ENCODE peak calls at places on chromosomes 5 and 9, in seven cellular contexts. V is heart left ventricle, W is ovary, B is esophagus squamous epithelium, R is right lobe of liver, Q is A549, I is adrenal gland. Y is an unnamed sample.

GRCh38 chr5:79235222-79235577 is 731 bp upstream of the JMY start:
- DNase-seq in V (no peak), W (no peak), B (no peak), R (no peak), Q (no peak), I (no peak), Y (no peak)

GRCh38 chr5:848671-849111 is 2.1 kb downstream of the ZDHHC11 start:
- DNase-seq in V (no peak), W (no peak), B (no peak), R (peak; percentile 12), Q (no peak), I (no peak), Y (no peak)

GRCh38 chr5:108730617-108731340 is 16.9 kb upstream of the FER start:
- DNase-seq in V (no peak), W (no peak), B (no peak), R (no peak), Q (no peak), I (no peak), Y (no peak)

GRCh38 chr5:124079062-124079461 is 567.1 kb downstream of the CSNK1G3 start:
- DNase-seq in V (no peak), W (no peak), B (no peak), R (no peak), Q (no peak), I (no peak), Y (no peak)

GRCh38 chr5:4252322-4252721 is 656.7 kb downstream of the IRX1 start:
- DNase-seq in V (no peak), W (no peak), B (no peak), R (no peak), Q (no peak), I (no peak), Y (no peak)

GRCh38 chr9:112751059-112751795 is 667 bp downstream of the SNX30 start:
- DNase-seq in V (peak; percentile 51), W (peak; percentile 58), B (no peak), R (peak; percentile 59), Q (peak; percentile 64), I (peak; percentile 41), Y (peak; percentile 47)

GRCh38 chr5:42949348-42950090 is 90.6 kb downstream of the ANXA2R start:
- DNase-seq in V (peak; percentile 63), W (no peak), B (peak; percentile 31), R (peak; percentile 63), Q (peak; percentile 80), I (peak; percentile 65), Y (peak; percentile 41)

GRCh38 chr9:128339761-128340690 is at the start of gene SLC27A4:
- DNase-seq in V (peak; percentile 78), W (peak; percentile 64), B (no peak), R (peak; percentile 87), Q (peak; percentile 81), I (peak; percentile 72), Y (peak; percentile 80)

GRCh38 chr9:136193127-136193890 is 11.6 kb downstream of the LHX3 start:
- DNase-seq in V (no peak), W (no peak), B (no peak), R (no peak), Q (no peak), I (no peak), Y (no peak)

GRCh38 chr9:116380496-116380995 is 227.0 kb downstream of the PAPPA start:
- DNase-seq in V (no peak), W (no peak), B (no peak), R (no peak), Q (no peak), I (no peak), Y (no peak)

GRCh38 chr9:16321461-16322119 is 548.9 kb downstream of the BNC2 start:
- DNase-seq in V (peak; percentile 50), W (no peak), B (no peak), R (peak; percentile 48), Q (no peak), I (peak; percentile 93), Y (no peak)

GRCh38 chr5:17805426-17805825 is 171.2 kb downstream of the TAF11L14 start:
- DNase-seq in V (no peak), W (no peak), B (no peak), R (no peak), Q (no peak), I (no peak), Y (no peak)

GRCh38 chr5:142175461-142176142 is 67.0 kb downstream of the NDFIP1 start:
- DNase-seq in V (no peak), W (no peak), B (no peak), R (no peak), Q (no peak), I (no peak), Y (no peak)

GRCh38 chr5:157476699-157477408 is 16.8 kb downstream of the NIPAL4 start:
- DNase-seq in V (no peak), W (no peak), B (no peak), R (no peak), Q (peak; percentile 87), I (peak; percentile 26), Y (peak; percentile 46)

GRCh38 chr9:98575379-98576346 is 133.1 kb downstream of the GABBR2 start:
- DNase-seq in V (no peak), W (no peak), B (no peak), R (no peak), Q (no peak), I (no peak), Y (no peak)

GRCh38 chr9:73129941-73130695 is 21.5 kb upstream of the ANXA1 start:
- DNase-seq in V (no peak), W (no peak), B (no peak), R (no peak), Q (no peak), I (no peak), Y (no peak)

GRCh38 chr5:144187699-144188294 is 17.1 kb downstream of the KCTD16 start:
- DNase-seq in V (peak; percentile 53), W (no peak), B (peak; percentile 24), R (peak; percentile 36), Q (peak; percentile 10), I (peak; percentile 50), Y (peak; percentile 68)

GRCh38 chr9:12814877-12815237 is 40.0 kb downstream of the LURAP1L start:
- DNase-seq in V (no peak), W (no peak), B (no peak), R (no peak), Q (no peak), I (no peak), Y (no peak)

GRCh38 chr9:33164138-33164809 is 2.9 kb downstream of the B4GALT1 start:
- DNase-seq in V (no peak), W (no peak), B (no peak), R (no peak), Q (no peak), I (no peak), Y (no peak)

GRCh38 chr9:33166263-33167083 is 663 bp downstream of the B4GALT1 start:
- DNase-seq in V (peak; percentile 45), W (peak; percentile 71), B (no peak), R (no peak), Q (peak; percentile 53), I (peak; percentile 49), Y (no peak)

GRCh38 chr9:33167084-33167948 is at the start of gene B4GALT1:
- DNase-seq in V (peak; percentile 97), W (peak; percentile 98), B (peak; percentile 87), R (peak; percentile 99), Q (peak; percentile 87), I (peak; percentile 94), Y (peak; percentile 94)

GRCh38 chr9:33163433-33164137 is 3.6 kb downstream of the B4GALT1 start:
- DNase-seq in V (no peak), W (peak; percentile 52), B (no peak), R (no peak), Q (no peak), I (peak; percentile 56), Y (no peak)

DNA sequence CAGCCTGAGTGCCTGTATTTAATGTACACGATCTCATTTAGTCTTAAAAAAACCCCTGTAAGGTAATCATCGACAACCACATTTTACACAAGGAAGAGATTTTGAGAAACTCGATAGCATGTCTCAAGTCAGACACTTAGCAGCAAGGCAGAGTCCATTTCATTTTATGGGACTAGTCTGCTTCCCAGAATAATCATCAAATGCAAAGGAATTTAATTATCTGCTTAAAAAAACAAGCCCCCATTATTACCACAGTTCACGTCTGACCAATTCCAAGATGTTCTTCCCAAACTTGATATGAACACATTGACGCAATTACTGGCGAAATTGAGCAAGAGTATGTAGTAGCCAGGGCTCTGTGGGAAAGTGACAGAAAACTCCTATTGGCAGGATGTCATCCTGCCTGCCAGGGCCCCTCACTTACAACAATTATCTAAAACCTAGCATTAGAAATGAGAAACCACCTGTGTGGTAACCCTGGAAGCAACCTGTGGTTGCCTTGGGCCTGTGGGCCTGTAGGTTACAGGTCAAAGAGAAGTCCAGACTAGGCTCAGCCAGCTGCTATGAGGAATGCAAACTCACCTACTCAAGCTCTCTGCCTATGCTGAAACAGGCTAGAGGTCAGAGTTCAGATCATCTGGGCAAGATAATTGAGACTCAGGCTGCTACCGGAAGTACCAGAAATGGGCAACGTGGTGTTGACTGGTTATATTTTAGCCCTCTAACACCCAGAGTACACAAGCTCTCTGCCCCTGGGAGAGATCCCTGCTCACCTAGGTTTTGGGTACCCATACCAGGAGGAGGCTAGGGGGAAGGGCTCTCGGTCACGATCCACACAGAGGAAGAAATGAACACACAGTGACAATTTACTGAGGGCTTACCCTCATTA is 1.6 kb downstream of the B4GALT1 start:
- DNase-seq in V (peak; percentile 46), W (peak; percentile 42), B (no peak), R (peak; percentile 72), Q (peak; percentile 73), I (peak; percentile 71), Y (peak; percentile 81)
- TF ChIP-seq POLR2A in V (peak; percentile 17), W (peak; percentile 19), B (no peak), R (peak; percentile 90), Q (no peak), I (peak; percentile 10), Y (peak; percentile 71)

GRCh38 chr9:91166796-91167366 is 194.8 kb downstream of the AUH start:
- DNase-seq in V (no peak), W (no peak), B (no peak), R (no peak), Q (no peak), I (no peak), Y (no peak)
- H3K4me1 ChIP-seq in V (no peaks in the 10 kb centered on the region), W (no peaks in the 10 kb centered on the region), B (peaks cover 14% of the 10 kb centered on the region), R (no peaks in the 10 kb centered on the region), Q (peaks cover 34% of the 10 kb centered on the region), I (no peaks in the 10 kb centered on the region), Y (peaks cover 4% of the 10 kb centered on the region)

GRCh38 chr9:36489453-36489852 is 83.2 kb upstream of the MELK start:
- DNase-seq in V (no peak), W (no peak), B (no peak), R (no peak), Q (no peak), I (no peak), Y (no peak)

GRCh38 chr9:36488322-36488838 is 84.3 kb upstream of the MELK start:
- DNase-seq in V (no peak), W (peak; percentile 50), B (no peak), R (peak; percentile 20), Q (no peak), I (no peak), Y (no peak)

GRCh38 chr9:36486933-36487481 is 85.7 kb upstream of the MELK start:
- DNase-seq in V (peak; percentile 64), W (peak; percentile 70), B (no peak), R (peak; percentile 67), Q (no peak), I (peak; percentile 63), Y (peak; percentile 62)

GRCh38 chr9:36486454-36486932 is 86.2 kb upstream of the MELK start:
- DNase-seq in V (no peak), W (no peak), B (no peak), R (no peak), Q (no peak), I (peak; percentile 33), Y (peak; percentile 26)

GRCh38 chr9:36487482-36488321 is 85.0 kb upstream of the MELK start:
- DNase-seq in V (peak; percentile 94), W (peak; percentile 93), B (peak; percentile 32), R (peak; percentile 95), Q (peak; percentile 63), I (peak; percentile 92), Y (peak; percentile 94)
- TF ChIP-seq POLR2A in V (peak; percentile 88), W (peak; percentile 78), B (no peak), R (peak; percentile 90), Q (peak; percentile 75), I (peak; percentile 71), Y (peak; percentile 81)

GRCh38 chr5:35195472-35195852 is 34.8 kb downstream of the PRLR start:
- DNase-seq in V (no peak), W (no peak), B (no peak), R (no peak), Q (no peak), I (no peak), Y (no peak)
- H3K4me1 ChIP-seq in V (no peaks in the 10 kb centered on the region), W (peaks cover 6% of the 10 kb centered on the region), B (peaks cover 9% of the 10 kb centered on the region), R (peaks cover 17% of the 10 kb centered on the region), Q (no peaks in the 10 kb centered on the region), I (peaks cover 19% of the 10 kb centered on the region), Y (peaks cover 20% of the 10 kb centered on the region)

Y was measured in body of pancreas.